ENCODE peak calls at places on chromosomes 6 and 20, in nine cellular contexts. K is transverse colon, C is sigmoid colon, M is H1, Y is suprapubic skin, T is ovary, N is K562, H is stomach, D is tibial nerve. Z is an unnamed sample. For H3K4me1, the result is how much of the 10 kb centered on the place peaks cover.

GRCh38 chr6:36285187-36285612 is 15.3 kb downstream of the PNPLA1 start:
- DNase-seq in K (no peak), C (no peak), M (peak), Y (no peak), T (no peak), N (no peak), H (no peak), D (no peak), Z (no peak)

GRCh38 chr6:3194535-3195376 is 32.7 kb downstream of the TUBB2B start:
- DNase-seq in K (no peak), C (no peak), M (peak), Y (no peak), T (no peak), N (peak), H (no peak), D (no peak), Z (no peak)

GRCh38 chr20:33450867-33451266 is 7.3 kb upstream of the SNTA1 start:
- DNase-seq in K (no peak), C (no peak), M (no peak), Y (no peak), T (no peak), N (peak), H (no peak), D (no peak), Z (no peak)

GRCh38 chr6:26156105-26156849 is 69.0 kb downstream of the HFE start:
- DNase-seq in K (peak), C (peak), M (peak), Y (peak), T (peak), N (peak), H (peak), D (peak), Z (peak)

GRCh38 chr6:127879685-127880084 is 21.2 kb downstream of the THEMIS start:
- DNase-seq in K (no peak), C (no peak), M (peak), Y (no peak), T (no peak), N (no peak), H (no peak), D (no peak), Z (no peak)

GRCh38 chr6:154247119-154247814 is 109.3 kb downstream of the IPCEF1 start:
- DNase-seq in K (no peak), C (no peak), M (no peak), Y (no peak), T (no peak), N (no peak), H (no peak), D (no peak), Z (no peak)

GRCh38 chr20:37538003-37538402 is 10.3 kb upstream of the BLCAP start:
- DNase-seq in K (no peak), C (no peak), M (no peak), Y (peak), T (no peak), N (no peak), H (no peak), D (no peak), Z (no peak)

GRCh38 chr6:3471711-3472110 is 14.9 kb upstream of the SLC22A23 start:
- DNase-seq in K (no peak), C (no peak), M (no peak), Y (no peak), T (no peak), N (no peak), H (peak), D (no peak), Z (no peak)

GRCh38 chr20:38201356-38201755 is 36.3 kb upstream of the TGM2 start:
- DNase-seq in K (no peak), C (peak), M (no peak), Y (no peak), T (no peak), N (peak), H (no peak), D (no peak), Z (no peak)

GRCh38 chr6:135331002-135331401 is 149.9 kb downstream of the MYB start:
- DNase-seq in K (no peak), C (no peak), M (no peak), Y (no peak), T (no peak), N (no peak), H (no peak), D (no peak), Z (no peak)

GRCh38 chr20:54061106-54061881 is 9.1 kb downstream of the BCAS1 start:
- DNase-seq in K (no peak), C (no peak), M (no peak), Y (no peak), T (no peak), N (no peak), H (no peak), D (no peak), Z (no peak)

GRCh38 chr20:47667086-47667485 is 118.2 kb downstream of the SULF2 start:
- DNase-seq in K (no peak), C (no peak), M (no peak), Y (no peak), T (no peak), N (no peak), H (no peak), D (no peak), Z (no peak)

GRCh38 chr20:33162313-33162712 is 5.6 kb upstream of the BPIFA2 start:
- DNase-seq in K (no peak), C (no peak), M (peak), Y (no peak), T (no peak), N (no peak), H (no peak), D (no peak), Z (no peak)

GRCh38 chr6:170266061-170266825 is 24.6 kb downstream of the DLL1 start:
- DNase-seq in K (peak), C (no peak), M (no peak), Y (no peak), T (no peak), N (no peak), H (no peak), D (no peak), Z (no peak)

GRCh38 chr20:8670900-8671229 is 398.0 kb upstream of the PLCB4 start:
- DNase-seq in K (no peak), C (no peak), M (no peak), Y (no peak), T (no peak), N (no peak), H (no peak), D (no peak), Z (no peak)

GRCh38 chr6:68710916-68711315 is 75.8 kb downstream of the ADGRB3 start:
- DNase-seq in K (no peak), C (no peak), M (no peak), Y (no peak), T (no peak), N (no peak), H (no peak), D (no peak), Z (no peak)

GRCh38 chr6:15437090-15437489 is 191.2 kb downstream of the JARID2 start:
- DNase-seq in K (no peak), C (no peak), M (no peak), Y (no peak), T (no peak), N (no peak), H (no peak), D (no peak), Z (no peak)

GRCh38 chr6:29547573-29547972 is 12.0 kb downstream of the UBD start:
- DNase-seq in K (no peak), C (no peak), M (no peak), Y (no peak), T (no peak), N (no peak), H (no peak), D (no peak), Z (no peak)

GRCh38 chr6:129516787-129517186 is 193.2 kb downstream of the ARHGAP18 start:
- DNase-seq in K (no peak), C (no peak), M (no peak), Y (no peak), T (no peak), N (no peak), H (no peak), D (no peak), Z (no peak)

GRCh38 chr20:52331655-52332054 is 140.1 kb upstream of the ZFP64 start:
- DNase-seq in K (no peak), C (no peak), M (no peak), Y (no peak), T (no peak), N (no peak), H (no peak), D (no peak), Z (no peak)

GRCh38 chr6:24460966-24461365 is 28.4 kb downstream of the GPLD1 start:
- DNase-seq in K (no peak), C (no peak), M (no peak), Y (no peak), T (no peak), N (no peak), H (no peak), D (no peak), Z (peak)

GRCh38 chr6:110147870-110148269 is 31.6 kb downstream of the WASF1 start:
- DNase-seq in K (no peak), C (no peak), M (no peak), Y (no peak), T (no peak), N (no peak), H (no peak), D (no peak), Z (no peak)

GRCh38 chr6:39707962-39708683 is 17.1 kb downstream of the KIF6 start:
- DNase-seq in K (no peak), C (no peak), M (no peak), Y (no peak), T (no peak), N (no peak), H (no peak), D (no peak), Z (no peak)

GRCh38 chr20:51467971-51468626 is 74.4 kb downstream of the NFATC2 start:
- DNase-seq in K (no peak), C (no peak), M (no peak), Y (peak), T (peak), N (no peak), H (no peak), D (no peak), Z (no peak)

GRCh38 chr6:21186479-21187055 is 407.0 kb upstream of the SOX4 start:
- DNase-seq in K (no peak), C (no peak), M (no peak), Y (no peak), T (no peak), N (no peak), H (no peak), D (no peak), Z (no peak)

GRCh38 chr6:49225471-49225870 is 237.6 kb downstream of the MMUT start:
- DNase-seq in K (no peak), C (no peak), M (no peak), Y (no peak), T (no peak), N (no peak), H (no peak), D (no peak), Z (no peak)

GRCh38 chr6:124683507-124683906 is 278.7 kb upstream of the RNF217 start:
- DNase-seq in K (no peak), C (no peak), M (no peak), Y (no peak), T (no peak), N (peak), H (no peak), D (no peak), Z (no peak)

GRCh38 chr20:4051413-4052138 is 36.2 kb upstream of the RNF24 start:
- DNase-seq in K (no peak), C (peak), M (no peak), Y (no peak), T (no peak), N (no peak), H (no peak), D (no peak), Z (no peak)

GRCh38 chr20:64055893-64056638 is 6.6 kb upstream of the SOX18 start:
- DNase-seq in K (no peak), C (no peak), M (no peak), Y (no peak), T (no peak), N (peak), H (no peak), D (no peak), Z (no peak)

GRCh38 chr6:150030611-150031010 is 5.3 kb upstream of the RAET1L start:
- DNase-seq in K (no peak), C (no peak), M (no peak), Y (no peak), T (no peak), N (no peak), H (no peak), D (no peak), Z (no peak)

GRCh38 chr20:53413188-53413631 is 180.4 kb downstream of the ZNF217 start:
- DNase-seq in K (peak), C (no peak), M (peak), Y (no peak), T (no peak), N (peak), H (peak), D (no peak), Z (no peak)

GRCh38 chr6:138349891-138350290 is 27.8 kb upstream of the SMIM28 start:
- DNase-seq in K (no peak), C (no peak), M (no peak), Y (no peak), T (no peak), N (no peak), H (no peak), D (no peak), Z (no peak)

GRCh38 chr20:35739294-35740163 is 2.5 kb downstream of the RBM39 start:
- DNase-seq in K (no peak), C (no peak), M (no peak), Y (no peak), T (no peak), N (peak), H (no peak), D (no peak), Z (no peak)
- TF ChIP-seq POLR2A in K (no peak), C (no peak), M (no peak), Y (no peak), T (no peak), N (peak), H (no peak), D (no peak), Z (no peak)

DNA sequence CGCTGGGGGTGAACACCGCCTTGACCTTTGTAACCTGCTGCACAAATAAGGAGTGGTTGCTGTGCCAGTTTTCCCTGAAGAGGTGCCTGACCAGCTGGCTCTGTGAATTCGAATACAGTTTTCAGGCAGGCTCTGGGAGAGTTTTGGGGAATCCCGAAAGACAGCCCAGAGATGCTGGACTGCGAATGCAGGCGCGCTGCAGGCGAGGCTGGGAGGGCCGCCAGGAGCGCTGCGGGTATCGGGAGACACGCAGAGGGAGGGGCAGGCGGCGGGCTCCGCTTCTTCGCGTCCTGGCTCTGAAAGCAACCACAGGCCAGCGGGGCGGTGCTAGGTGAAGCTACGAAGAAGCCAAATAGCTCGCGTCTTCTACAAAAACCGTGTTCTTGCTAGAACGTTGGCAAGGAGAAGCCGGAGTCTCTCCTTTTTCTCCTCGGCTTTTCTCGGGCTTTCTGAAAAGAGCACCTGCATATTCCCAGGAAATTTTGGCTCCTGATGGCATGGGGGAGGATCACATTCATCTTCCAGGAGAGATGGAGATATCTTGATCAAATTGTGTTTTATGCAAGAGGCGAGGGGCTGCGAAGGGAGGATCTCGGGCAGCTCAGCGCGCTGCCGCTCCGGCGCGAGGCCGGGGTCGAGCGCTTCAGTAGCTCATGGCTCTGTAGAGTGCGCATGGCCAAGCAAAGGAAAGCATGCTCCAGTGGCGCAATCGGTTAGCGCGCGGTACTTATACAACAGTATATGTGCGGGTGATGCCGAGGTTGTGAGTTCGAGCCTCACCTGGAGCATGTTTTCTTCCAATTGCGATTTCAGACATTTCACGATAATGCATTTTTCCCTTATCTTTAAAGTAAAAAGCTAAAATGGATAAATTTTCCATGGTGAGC is 158.1 kb upstream of the ZNF184 start:
- DNase-seq in K (peak), C (no peak), M (peak), Y (no peak), T (peak), N (peak), H (no peak), D (no peak), Z (no peak)
- TF ChIP-seq EP300 in K (no peak), C (no peak), M (no peak), Y (no peak), T (no peak), N (peak), H (no peak), D (no peak), Z (no peak)

DNA sequence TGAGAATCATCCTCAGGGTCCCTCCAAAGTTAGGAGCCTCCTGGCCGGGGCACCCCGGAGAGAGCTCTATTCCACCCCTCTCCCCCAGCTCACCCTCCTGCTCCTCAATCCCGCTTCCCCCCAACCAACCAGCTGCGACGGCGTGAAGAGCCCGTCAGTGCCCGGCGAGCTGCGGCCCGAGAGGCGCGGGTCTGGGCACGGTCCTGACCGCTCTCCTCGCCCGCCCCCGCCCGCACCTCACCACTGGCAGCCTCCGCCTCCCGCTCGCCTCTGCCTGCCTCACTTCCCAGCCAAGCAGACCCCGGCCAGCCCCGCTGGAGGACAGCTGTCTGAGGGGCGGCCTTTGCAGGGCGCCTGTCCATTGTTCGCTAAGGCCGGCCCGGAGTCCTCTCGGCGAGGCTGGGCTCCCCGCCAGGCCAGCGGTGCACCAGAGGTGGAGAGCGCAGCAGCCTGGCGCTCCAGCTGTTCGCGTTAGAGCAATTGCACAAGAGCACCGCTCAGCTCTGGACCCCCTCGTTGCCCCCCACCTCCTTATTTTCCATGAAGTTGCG is 1.2 kb downstream of the SOBP start:
- DNase-seq in K (peak), C (peak), M (peak), Y (no peak), T (peak), N (no peak), H (peak), D (peak), Z (no peak)
- H3K4me1 ChIP-seq in K (under half), C (under half), M (under half), Y (under half), T (under half), N (under half), H (half or more), D (under half), Z (half or more)

GRCh38 chr20:19934792-19935491 is 82.2 kb upstream of the NAA20 start:
- DNase-seq in K (peak), C (peak), M (no peak), Y (no peak), T (no peak), N (no peak), H (peak), D (no peak), Z (no peak)
- TF ChIP-seq POLR2A in K (peak), C (peak), M (no peak), Y (peak), T (no peak), N (no peak), H (no peak), D (no peak), Z (no peak)

DNA sequence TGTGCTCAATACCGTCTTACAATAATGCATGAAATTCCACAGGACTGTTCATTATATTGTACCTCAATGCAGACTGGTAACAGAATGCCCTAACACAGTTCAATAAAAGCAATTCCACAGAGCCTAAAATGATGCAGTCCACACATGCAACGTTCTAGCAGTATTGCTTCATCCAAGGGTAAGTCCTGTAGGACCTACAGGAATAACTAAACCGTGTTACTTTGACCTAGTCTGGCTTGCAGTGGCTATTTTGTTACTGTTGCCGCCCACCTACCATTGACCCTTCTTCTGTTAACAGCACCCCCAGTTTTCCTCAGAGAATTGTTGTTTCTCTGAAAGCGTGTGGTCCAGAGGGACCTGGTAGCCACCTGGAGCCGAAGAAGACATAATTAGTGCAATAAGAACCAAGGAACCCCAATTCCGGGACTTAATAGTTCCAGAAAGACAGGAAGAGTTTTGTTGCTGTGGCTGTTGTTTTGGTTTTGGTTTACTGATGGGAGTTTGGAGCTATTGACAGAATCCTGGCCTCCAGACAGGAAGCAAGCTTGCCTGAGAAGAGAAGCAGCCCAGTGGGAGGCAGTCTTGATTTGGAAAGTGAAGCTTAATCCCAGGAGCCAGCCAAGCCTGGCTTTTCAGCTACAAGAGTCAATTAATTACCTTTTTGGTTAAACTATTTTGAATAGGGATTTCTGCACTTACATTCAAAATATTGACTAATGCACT is 91.3 kb downstream of the FRK start:
- DNase-seq in K (no peak), C (no peak), M (no peak), Y (no peak), T (no peak), N (no peak), H (no peak), D (no peak), Z (no peak)
- TF ChIP-seq EP300 in K (no peak), C (no peak), M (no peak), Y (no peak), T (no peak), N (no peak), H (no peak), D (no peak), Z (no peak)

DNA sequence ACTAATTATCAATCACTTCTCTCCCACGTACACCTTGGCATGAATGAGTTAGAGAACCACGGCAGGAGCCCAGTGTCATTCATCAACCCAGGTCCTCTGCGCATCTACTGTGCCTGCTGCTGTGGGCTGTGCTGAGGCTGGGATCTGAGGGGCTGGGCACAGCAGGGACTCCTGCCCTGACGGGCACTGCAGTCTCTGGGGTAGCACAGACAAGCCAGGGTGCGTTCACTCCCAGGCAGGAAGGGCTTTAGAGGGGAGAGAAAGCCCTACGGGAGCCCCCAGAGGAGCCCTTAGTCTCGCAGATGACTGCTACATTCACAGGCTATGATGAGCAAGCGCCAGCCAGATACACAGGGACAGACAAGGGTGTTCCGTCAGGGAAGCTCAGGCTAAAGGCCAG is 8.1 kb upstream of the RPS6KA2 start:
- DNase-seq in K (no peak), C (no peak), M (no peak), Y (no peak), T (no peak), N (no peak), H (no peak), D (no peak), Z (no peak)
- H3K4me1 ChIP-seq in K (under half), C (under half), M (under half), Y (under half), T (under half), N (under half), H (under half), D (under half), Z (under half)

Z was measured in esophagus muscularis mucosa.